ENCODE peak calls at places on chromosomes 13 and 19, in eight cellular contexts. One of them, this sample, is unnamed.

GRCh38 chr19:42313096-42313839 is at the start of gene TMEM145:
- DNase-seq in ovary: peak; percentile 42
- DNase-seq in HCT116: no peak
- DNase-seq in transverse colon: peak; percentile 41
- DNase-seq in body of pancreas: peak; percentile 57
- DNase-seq in gastrocnemius medialis: no peak
- DNase-seq in prostate gland: peak; percentile 35
- DNase-seq in breast epithelium: no peak
- DNase-seq in this sample: no peak

GRCh38 chr13:80133631-80134083 is 207.3 kb downstream of the SPRY2 start:
- DNase-seq in body of pancreas: no peak
- DNase-seq in prostate gland: no peak
- DNase-seq in breast epithelium: no peak
- DNase-seq in HCT116: no peak
- DNase-seq in gastrocnemius medialis: no peak
- DNase-seq in ovary: no peak
- DNase-seq in transverse colon: peak; percentile 15
- DNase-seq in this sample: no peak

GRCh38 chr13:43686557-43686956 is 100.2 kb downstream of the ENOX1 start:
- DNase-seq in breast epithelium: no peak
- DNase-seq in HCT116: no peak
- DNase-seq in prostate gland: no peak
- DNase-seq in transverse colon: no peak
- DNase-seq in ovary: no peak
- DNase-seq in body of pancreas: peak; percentile 42
- DNase-seq in gastrocnemius medialis: peak; percentile 38
- DNase-seq in this sample: no peak

GRCh38 chr19:48614436-48615144 is at the start of gene FAM83E:
- DNase-seq in breast epithelium: no peak
- DNase-seq in ovary: no peak
- DNase-seq in prostate gland: peak; percentile 61
- DNase-seq in body of pancreas: peak; percentile 70
- DNase-seq in transverse colon: peak; percentile 96
- DNase-seq in HCT116: no peak
- DNase-seq in gastrocnemius medialis: peak; percentile 53
- DNase-seq in this sample: no peak

GRCh38 chr19:5436101-5436947 is 18.9 kb upstream of the ZNRF4 start:
- DNase-seq in ovary: no peak
- DNase-seq in HCT116: no peak
- DNase-seq in prostate gland: no peak
- DNase-seq in breast epithelium: no peak
- DNase-seq in transverse colon: no peak
- DNase-seq in gastrocnemius medialis: no peak
- DNase-seq in body of pancreas: no peak
- DNase-seq in this sample: no peak

GRCh38 chr19:18629166-18630088 is 7.4 kb upstream of the KLHL26 start:
- DNase-seq in breast epithelium: no peak
- DNase-seq in transverse colon: no peak
- DNase-seq in body of pancreas: peak; percentile 52
- DNase-seq in HCT116: no peak
- DNase-seq in ovary: no peak
- DNase-seq in gastrocnemius medialis: peak; percentile 84
- DNase-seq in prostate gland: no peak
- DNase-seq in this sample: no peak

GRCh38 chr19:5494780-5495179 is 39.6 kb downstream of the ZNRF4 start:
- DNase-seq in gastrocnemius medialis: no peak
- DNase-seq in prostate gland: no peak
- DNase-seq in HCT116: no peak
- DNase-seq in transverse colon: no peak
- DNase-seq in body of pancreas: no peak
- DNase-seq in breast epithelium: no peak
- DNase-seq in ovary: no peak
- DNase-seq in this sample: no peak

GRCh38 chr19:6509118-6509971 is 7.2 kb upstream of the TUBB4A start:
- DNase-seq in HCT116: no peak
- DNase-seq in body of pancreas: peak; percentile 91
- DNase-seq in prostate gland: no peak
- DNase-seq in ovary: peak; percentile 40
- DNase-seq in transverse colon: no peak
- DNase-seq in breast epithelium: no peak
- DNase-seq in gastrocnemius medialis: peak; percentile 56
- DNase-seq in this sample: no peak

GRCh38 chr13:57725480-57725879 is 93.9 kb downstream of the PCDH17 start:
- DNase-seq in HCT116: no peak
- DNase-seq in transverse colon: no peak
- DNase-seq in prostate gland: no peak
- DNase-seq in ovary: no peak
- DNase-seq in body of pancreas: no peak
- DNase-seq in gastrocnemius medialis: no peak
- DNase-seq in breast epithelium: no peak
- DNase-seq in this sample: no peak

GRCh38 chr13:30908416-30908980 is 2.4 kb downstream of the MEDAG start:
- DNase-seq in body of pancreas: no peak
- DNase-seq in breast epithelium: no peak
- DNase-seq in ovary: peak; percentile 70
- DNase-seq in prostate gland: no peak
- DNase-seq in HCT116: no peak
- DNase-seq in gastrocnemius medialis: no peak
- DNase-seq in transverse colon: no peak
- DNase-seq in this sample: no peak
- H3K4me3 ChIP-seq in body of pancreas: no peak overlapping the region
- H3K4me3 ChIP-seq in breast epithelium: peak overlapping the region; percentile 83
- H3K4me3 ChIP-seq in ovary: no peak overlapping the region
- H3K4me3 ChIP-seq in prostate gland: no peak overlapping the region
- H3K4me3 ChIP-seq in HCT116: no peak overlapping the region
- H3K4me3 ChIP-seq in gastrocnemius medialis: peak overlapping the region; percentile 46
- H3K4me3 ChIP-seq in transverse colon: no peak overlapping the region
- H3K4me3 ChIP-seq in this sample: peak overlapping the region; percentile 55

DNA sequence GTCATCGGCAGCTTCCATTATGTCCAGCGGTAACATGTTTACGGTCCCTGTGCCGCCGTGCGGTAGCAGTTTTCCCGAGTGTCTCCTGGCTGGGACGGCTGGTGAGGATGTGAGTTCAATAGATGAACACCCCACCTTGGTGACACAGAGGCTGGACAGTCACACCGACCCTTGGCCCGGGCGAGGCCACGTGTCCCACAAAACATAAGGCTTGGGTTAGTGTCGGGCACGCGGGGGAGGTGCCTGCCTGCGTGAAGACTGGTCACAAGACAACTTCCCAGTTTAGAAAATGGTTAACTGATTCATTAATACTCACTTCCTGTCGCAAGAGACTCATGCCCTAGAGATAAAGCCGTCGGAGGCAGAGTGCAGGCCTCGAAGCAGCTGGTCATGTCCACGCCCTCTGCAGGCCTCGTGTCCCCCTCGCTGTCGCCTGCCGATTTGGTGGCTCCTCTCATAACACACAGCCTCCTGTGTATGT is 17.2 kb downstream of the RASA3 start:
- DNase-seq in body of pancreas: peak; percentile 65
- DNase-seq in gastrocnemius medialis: peak; percentile 21
- DNase-seq in HCT116: no peak
- DNase-seq in prostate gland: no peak
- DNase-seq in breast epithelium: peak; percentile 48
- DNase-seq in transverse colon: peak; percentile 81
- DNase-seq in ovary: no peak
- DNase-seq in this sample: no peak
- H3K27ac ChIP-seq in body of pancreas: no peak overlapping the region
- H3K27ac ChIP-seq in gastrocnemius medialis: no peak overlapping the region
- H3K27ac ChIP-seq in HCT116: no peak overlapping the region
- H3K27ac ChIP-seq in prostate gland: no peak overlapping the region
- H3K27ac ChIP-seq in breast epithelium: peak overlapping the region; percentile 55
- H3K27ac ChIP-seq in transverse colon: peak overlapping the region; percentile 64
- H3K27ac ChIP-seq in ovary: no peak overlapping the region
- H3K27ac ChIP-seq in this sample: peak overlapping the region; percentile 45

GRCh38 chr19:40740747-40741146 is 9.5 kb downstream of the ACTMAP start:
- DNase-seq in transverse colon: no peak
- DNase-seq in body of pancreas: no peak
- DNase-seq in breast epithelium: no peak
- DNase-seq in HCT116: no peak
- DNase-seq in prostate gland: no peak
- DNase-seq in gastrocnemius medialis: peak; percentile 84
- DNase-seq in ovary: no peak
- DNase-seq in this sample: no peak
- TF ChIP-seq POLR2A in transverse colon: no peak
- TF ChIP-seq POLR2A in body of pancreas: no peak
- TF ChIP-seq POLR2A in breast epithelium: no peak
- TF ChIP-seq POLR2A in HCT116: no peak
- TF ChIP-seq POLR2A in prostate gland: no peak
- TF ChIP-seq POLR2A in gastrocnemius medialis: no peak
- TF ChIP-seq POLR2A in ovary: no peak
- TF ChIP-seq POLR2A in this sample: no peak

GRCh38 chr19:52692431-52693008 is 42.3 kb downstream of the ZNF611 start:
- DNase-seq in body of pancreas: no peak
- DNase-seq in ovary: no peak
- DNase-seq in gastrocnemius medialis: no peak
- DNase-seq in breast epithelium: no peak
- DNase-seq in prostate gland: no peak
- DNase-seq in HCT116: no peak
- DNase-seq in transverse colon: no peak
- DNase-seq in this sample: no peak

GRCh38 chr19:52691215-52691610 is 43.6 kb downstream of the ZNF611 start:
- DNase-seq in transverse colon: no peak
- DNase-seq in body of pancreas: no peak
- DNase-seq in ovary: no peak
- DNase-seq in gastrocnemius medialis: no peak
- DNase-seq in breast epithelium: no peak
- DNase-seq in prostate gland: no peak
- DNase-seq in HCT116: no peak
- DNase-seq in this sample: no peak

GRCh38 chr19:52690395-52691214 is 44.2 kb downstream of the ZNF611 start:
- DNase-seq in HCT116: peak; percentile 76
- DNase-seq in transverse colon: peak; percentile 95
- DNase-seq in body of pancreas: peak; percentile 93
- DNase-seq in ovary: peak; percentile 93
- DNase-seq in gastrocnemius medialis: peak; percentile 82
- DNase-seq in prostate gland: peak; percentile 95
- DNase-seq in breast epithelium: peak; percentile 96
- DNase-seq in this sample: peak; percentile 56

GRCh38 chr19:52689804-52690394 is 44.9 kb downstream of the ZNF611 start:
- DNase-seq in transverse colon: peak; percentile 30
- DNase-seq in HCT116: no peak
- DNase-seq in body of pancreas: peak; percentile 28
- DNase-seq in breast epithelium: peak; percentile 60
- DNase-seq in prostate gland: peak; percentile 33
- DNase-seq in ovary: peak; percentile 47
- DNase-seq in gastrocnemius medialis: peak; percentile 12
- DNase-seq in this sample: no peak

DNA sequence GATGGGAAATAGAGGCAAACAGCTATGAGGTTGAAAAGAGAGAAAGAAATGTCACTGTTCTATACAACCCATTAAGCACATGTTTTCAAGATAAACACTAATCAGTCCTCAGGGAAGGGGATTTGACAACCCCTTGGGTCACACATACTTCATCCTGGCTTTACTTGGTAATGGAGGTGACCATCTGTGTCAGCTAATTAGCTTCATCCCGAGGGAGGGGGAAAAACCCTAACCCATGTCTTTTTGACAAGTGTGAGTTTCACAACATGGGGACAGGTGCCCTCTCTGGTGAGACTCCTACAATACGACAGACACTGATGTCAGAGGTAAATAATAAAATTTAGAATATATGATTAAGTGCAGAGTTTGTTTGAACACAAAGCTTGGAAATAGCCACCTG is 43.1 kb downstream of the ZNF611 start:
- DNase-seq in transverse colon: no peak
- DNase-seq in body of pancreas: no peak
- DNase-seq in HCT116: no peak
- DNase-seq in prostate gland: no peak
- DNase-seq in gastrocnemius medialis: no peak
- DNase-seq in breast epithelium: no peak
- DNase-seq in ovary: no peak
- DNase-seq in this sample: no peak
- H3K4me3 ChIP-seq in transverse colon: no peak overlapping the region
- H3K4me3 ChIP-seq in body of pancreas: no peak overlapping the region
- H3K4me3 ChIP-seq in HCT116: no peak overlapping the region
- H3K4me3 ChIP-seq in prostate gland: no peak overlapping the region
- H3K4me3 ChIP-seq in gastrocnemius medialis: no peak overlapping the region
- H3K4me3 ChIP-seq in breast epithelium: no peak overlapping the region
- H3K4me3 ChIP-seq in ovary: no peak overlapping the region
- H3K4me3 ChIP-seq in this sample: no peak overlapping the region

DNA sequence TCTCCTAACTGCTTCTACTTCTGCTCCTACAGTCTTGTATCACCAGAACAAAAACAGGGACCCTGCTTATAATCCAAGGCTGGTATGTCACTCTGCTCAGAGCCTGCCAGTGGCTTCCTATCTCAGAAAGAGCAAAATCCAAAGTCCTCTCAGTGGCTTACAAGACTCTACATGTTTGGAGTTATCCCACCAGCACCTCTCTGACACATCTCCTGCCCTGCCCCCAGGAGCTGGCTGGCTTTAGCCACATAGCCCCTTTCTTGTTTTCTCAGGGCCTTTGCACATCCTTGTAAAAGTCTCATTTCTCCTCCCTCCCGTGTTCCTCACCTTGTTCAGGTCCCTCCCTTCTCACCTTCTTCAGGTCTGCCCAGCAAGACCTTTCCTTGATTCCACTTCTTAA is 2.2 kb upstream of the KCTD12 start:
- DNase-seq in body of pancreas: no peak
- DNase-seq in ovary: no peak
- DNase-seq in breast epithelium: no peak
- DNase-seq in prostate gland: no peak
- DNase-seq in transverse colon: no peak
- DNase-seq in HCT116: no peak
- DNase-seq in gastrocnemius medialis: no peak
- DNase-seq in this sample: no peak
- H3K27ac ChIP-seq in body of pancreas: no peak overlapping the region
- H3K27ac ChIP-seq in ovary: no peak overlapping the region
- H3K27ac ChIP-seq in breast epithelium: no peak overlapping the region
- H3K27ac ChIP-seq in prostate gland: no peak overlapping the region
- H3K27ac ChIP-seq in transverse colon: no peak overlapping the region
- H3K27ac ChIP-seq in HCT116: no peak overlapping the region
- H3K27ac ChIP-seq in gastrocnemius medialis: no peak overlapping the region
- H3K27ac ChIP-seq in this sample: no peak overlapping the region

GRCh38 chr19:45692187-45693111 is at the start of gene QPCTL:
- DNase-seq in body of pancreas: peak; percentile 100
- DNase-seq in breast epithelium: peak; percentile 98
- DNase-seq in ovary: peak; percentile 90
- DNase-seq in prostate gland: peak; percentile 99
- DNase-seq in HCT116: peak; percentile 99
- DNase-seq in transverse colon: peak; percentile 97
- DNase-seq in gastrocnemius medialis: peak; percentile 97
- DNase-seq in this sample: peak; percentile 98
- TF ChIP-seq POLR2A in body of pancreas: peak; percentile 83
- TF ChIP-seq POLR2A in breast epithelium: no peak
- TF ChIP-seq POLR2A in ovary: no peak
- TF ChIP-seq POLR2A in prostate gland: peak; percentile 75
- TF ChIP-seq POLR2A in HCT116: peak; percentile 61
- TF ChIP-seq POLR2A in transverse colon: peak; percentile 75
- TF ChIP-seq POLR2A in gastrocnemius medialis: peak; percentile 72
- TF ChIP-seq POLR2A in this sample: peak; percentile 13

DNA sequence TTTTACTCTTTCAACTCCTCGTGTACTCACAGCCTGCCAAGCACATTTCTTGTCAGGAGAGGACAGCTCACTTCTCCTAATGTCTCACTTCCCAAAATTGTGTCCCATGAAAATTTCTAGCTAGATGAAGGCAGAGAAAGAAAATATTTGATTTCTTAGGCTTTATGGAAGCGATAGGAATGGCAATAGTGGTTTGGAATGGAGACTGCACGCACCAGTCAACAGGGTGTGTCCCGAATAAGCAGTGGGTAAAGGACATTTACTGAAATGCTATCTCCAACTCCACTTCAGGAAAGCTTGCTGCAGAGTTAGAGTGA is 321 bp upstream of the ZNF222 start:
- DNase-seq in prostate gland: no peak
- DNase-seq in gastrocnemius medialis: no peak
- DNase-seq in breast epithelium: no peak
- DNase-seq in transverse colon: no peak
- DNase-seq in HCT116: no peak
- DNase-seq in ovary: no peak
- DNase-seq in body of pancreas: no peak
- DNase-seq in this sample: no peak
- H3K4me3 ChIP-seq in prostate gland: peak overlapping the region; percentile 59
- H3K4me3 ChIP-seq in gastrocnemius medialis: peak overlapping the region; percentile 71
- H3K4me3 ChIP-seq in breast epithelium: peak overlapping the region; percentile 77
- H3K4me3 ChIP-seq in transverse colon: peak overlapping the region; percentile 72
- H3K4me3 ChIP-seq in HCT116: peak overlapping the region; percentile 75
- H3K4me3 ChIP-seq in ovary: peak overlapping the region; percentile 73
- H3K4me3 ChIP-seq in body of pancreas: no peak overlapping the region
- H3K4me3 ChIP-seq in this sample: peak overlapping the region; percentile 56

This sample was measured in esophagus squamous epithelium.